ENCODE peak calls at places on chromosomes 16 and 17, in seven cellular contexts. One of them, this sample, is unnamed.

GRCh38 chr16:57616871-57617270 is 11.6 kb upstream of the ADGRG1 start:
- DNase-seq in A549: no peak
- DNase-seq in endothelial cell: no peak
- DNase-seq in pons: no peak
- DNase-seq in kidney epithelial cell: no peak
- DNase-seq in KBM-7: no peak
- DNase-seq in psoas muscle: peak
- DNase-seq in this sample: no peak

GRCh38 chr16:31260136-31260931 is 559 bp downstream of the ITGAM start:
- DNase-seq in A549: no peak
- DNase-seq in endothelial cell: no peak
- DNase-seq in pons: no peak
- DNase-seq in kidney epithelial cell: no peak
- DNase-seq in KBM-7: no peak
- DNase-seq in psoas muscle: no peak
- DNase-seq in this sample: no peak

GRCh38 chr16:67216612-67217490 is 10.1 kb upstream of the TMEM208 start:
- DNase-seq in A549: no peak
- DNase-seq in endothelial cell: peak
- DNase-seq in pons: peak
- DNase-seq in kidney epithelial cell: no peak
- DNase-seq in KBM-7: peak
- DNase-seq in psoas muscle: no peak
- DNase-seq in this sample: peak

GRCh38 chr17:17090642-17091103 is 48.4 kb downstream of the MPRIP start:
- DNase-seq in A549: no peak
- DNase-seq in endothelial cell: no peak
- DNase-seq in pons: no peak
- DNase-seq in kidney epithelial cell: no peak
- DNase-seq in KBM-7: no peak
- DNase-seq in psoas muscle: no peak
- DNase-seq in this sample: no peak

GRCh38 chr17:68334393-68334792 is 43.1 kb downstream of the ARSG start:
- DNase-seq in A549: no peak
- DNase-seq in endothelial cell: no peak
- DNase-seq in pons: no peak
- DNase-seq in kidney epithelial cell: no peak
- DNase-seq in KBM-7: no peak
- DNase-seq in psoas muscle: no peak
- DNase-seq in this sample: no peak

GRCh38 chr17:82400830-82401229 is 17.3 kb upstream of the HEXD start:
- DNase-seq in A549: no peak
- DNase-seq in endothelial cell: no peak
- DNase-seq in pons: peak
- DNase-seq in kidney epithelial cell: no peak
- DNase-seq in KBM-7: peak
- DNase-seq in psoas muscle: no peak
- DNase-seq in this sample: peak

GRCh38 chr17:3982113-3982512 is 17.9 kb upstream of the ATP2A3 start:
- DNase-seq in A549: no peak
- DNase-seq in endothelial cell: no peak
- DNase-seq in pons: no peak
- DNase-seq in kidney epithelial cell: no peak
- DNase-seq in KBM-7: no peak
- DNase-seq in psoas muscle: peak
- DNase-seq in this sample: no peak

GRCh38 chr17:58577696-58578095 is 63.3 kb upstream of the MTMR4 start:
- DNase-seq in A549: peak
- DNase-seq in endothelial cell: peak
- DNase-seq in pons: peak
- DNase-seq in kidney epithelial cell: no peak
- DNase-seq in KBM-7: peak
- DNase-seq in psoas muscle: peak
- DNase-seq in this sample: peak

GRCh38 chr16:79379083-79379482 is 221.5 kb downstream of the MAF start:
- DNase-seq in A549: no peak
- DNase-seq in endothelial cell: no peak
- DNase-seq in pons: no peak
- DNase-seq in kidney epithelial cell: no peak
- DNase-seq in KBM-7: no peak
- DNase-seq in psoas muscle: no peak
- DNase-seq in this sample: no peak

GRCh38 chr17:82927661-82928601 is 88.1 kb upstream of the ZNF750 start:
- DNase-seq in A549: no peak
- DNase-seq in endothelial cell: no peak
- DNase-seq in pons: no peak
- DNase-seq in kidney epithelial cell: no peak
- DNase-seq in KBM-7: no peak
- DNase-seq in psoas muscle: peak
- DNase-seq in this sample: peak

GRCh38 chr16:54654429-54654828 is 276.2 kb upstream of the IRX5 start:
- DNase-seq in A549: no peak
- DNase-seq in endothelial cell: no peak
- DNase-seq in pons: peak
- DNase-seq in kidney epithelial cell: no peak
- DNase-seq in KBM-7: peak
- DNase-seq in psoas muscle: no peak
- DNase-seq in this sample: no peak

GRCh38 chr17:62070900-62071299 is 5.8 kb upstream of the MED13 start:
- DNase-seq in A549: no peak
- DNase-seq in endothelial cell: no peak
- DNase-seq in pons: no peak
- DNase-seq in kidney epithelial cell: no peak
- DNase-seq in KBM-7: no peak
- DNase-seq in psoas muscle: no peak
- DNase-seq in this sample: no peak

GRCh38 chr17:9350083-9350482 is 225.5 kb downstream of the STX8 start:
- DNase-seq in A549: peak
- DNase-seq in endothelial cell: no peak
- DNase-seq in pons: no peak
- DNase-seq in kidney epithelial cell: peak
- DNase-seq in KBM-7: no peak
- DNase-seq in psoas muscle: no peak
- DNase-seq in this sample: no peak

GRCh38 chr16:29899516-29900101 is at the start of gene SEZ6L2:
- DNase-seq in A549: peak
- DNase-seq in endothelial cell: peak
- DNase-seq in pons: peak
- DNase-seq in kidney epithelial cell: peak
- DNase-seq in KBM-7: peak
- DNase-seq in psoas muscle: peak
- DNase-seq in this sample: peak

GRCh38 chr17:71472809-71473789 is 647.7 kb upstream of the SOX9 start:
- DNase-seq in A549: peak
- DNase-seq in endothelial cell: peak
- DNase-seq in pons: peak
- DNase-seq in kidney epithelial cell: peak
- DNase-seq in KBM-7: peak
- DNase-seq in psoas muscle: no peak
- DNase-seq in this sample: no peak

GRCh38 chr16:83653785-83654184 is 154.0 kb upstream of the HSBP1 start:
- DNase-seq in A549: no peak
- DNase-seq in endothelial cell: no peak
- DNase-seq in pons: no peak
- DNase-seq in kidney epithelial cell: no peak
- DNase-seq in KBM-7: no peak
- DNase-seq in psoas muscle: no peak
- DNase-seq in this sample: no peak

GRCh38 chr16:49462356-49462988 is 88.9 kb downstream of the C16orf78 start:
- DNase-seq in A549: no peak
- DNase-seq in endothelial cell: no peak
- DNase-seq in pons: no peak
- DNase-seq in kidney epithelial cell: no peak
- DNase-seq in KBM-7: no peak
- DNase-seq in psoas muscle: peak
- DNase-seq in this sample: no peak

GRCh38 chr17:31074772-31075538 is 19.8 kb upstream of the NF1 start:
- DNase-seq in A549: peak
- DNase-seq in endothelial cell: no peak
- DNase-seq in pons: no peak
- DNase-seq in kidney epithelial cell: no peak
- DNase-seq in KBM-7: no peak
- DNase-seq in psoas muscle: no peak
- DNase-seq in this sample: no peak

GRCh38 chr17:10217916-10218315 is 19.5 kb upstream of the GAS7 start:
- DNase-seq in A549: no peak
- DNase-seq in endothelial cell: no peak
- DNase-seq in pons: no peak
- DNase-seq in kidney epithelial cell: no peak
- DNase-seq in KBM-7: no peak
- DNase-seq in psoas muscle: no peak
- DNase-seq in this sample: no peak

GRCh38 chr16:56600398-56600999 is 7.9 kb upstream of the MT2A start:
- DNase-seq in A549: peak
- DNase-seq in endothelial cell: peak
- DNase-seq in pons: peak
- DNase-seq in kidney epithelial cell: no peak
- DNase-seq in KBM-7: peak
- DNase-seq in psoas muscle: peak
- DNase-seq in this sample: no peak

GRCh38 chr16:47047804-47048203 is 74.3 kb upstream of the DNAJA2 start:
- DNase-seq in A549: no peak
- DNase-seq in endothelial cell: no peak
- DNase-seq in pons: no peak
- DNase-seq in kidney epithelial cell: no peak
- DNase-seq in KBM-7: no peak
- DNase-seq in psoas muscle: no peak
- DNase-seq in this sample: no peak

GRCh38 chr16:57475711-57476339 is 10.5 kb downstream of the DOK4 start:
- DNase-seq in A549: peak
- DNase-seq in endothelial cell: peak
- DNase-seq in pons: no peak
- DNase-seq in kidney epithelial cell: no peak
- DNase-seq in KBM-7: peak
- DNase-seq in psoas muscle: peak
- DNase-seq in this sample: no peak

GRCh38 chr16:63922563-63922962 is 1199.3 kb downstream of the CDH11 start:
- DNase-seq in A549: no peak
- DNase-seq in endothelial cell: no peak
- DNase-seq in pons: no peak
- DNase-seq in kidney epithelial cell: no peak
- DNase-seq in KBM-7: no peak
- DNase-seq in psoas muscle: no peak
- DNase-seq in this sample: no peak

GRCh38 chr17:17391575-17392370 is 85.0 kb upstream of the MED9 start:
- DNase-seq in A549: peak
- DNase-seq in endothelial cell: no peak
- DNase-seq in pons: no peak
- DNase-seq in kidney epithelial cell: no peak
- DNase-seq in KBM-7: peak
- DNase-seq in psoas muscle: peak
- DNase-seq in this sample: no peak

GRCh38 chr16:75081179-75081859 is 35.3 kb downstream of the LDHD start:
- DNase-seq in A549: no peak
- DNase-seq in endothelial cell: no peak
- DNase-seq in pons: no peak
- DNase-seq in kidney epithelial cell: no peak
- DNase-seq in KBM-7: no peak
- DNase-seq in psoas muscle: no peak
- DNase-seq in this sample: no peak

GRCh38 chr16:405548-406506 is 4.1 kb downstream of the DECR2 start:
- DNase-seq in A549: no peak
- DNase-seq in endothelial cell: no peak
- DNase-seq in pons: no peak
- DNase-seq in kidney epithelial cell: no peak
- DNase-seq in KBM-7: no peak
- DNase-seq in psoas muscle: no peak
- DNase-seq in this sample: no peak

GRCh38 chr17:72922223-72922622 is 170.3 kb downstream of the SLC39A11 start:
- DNase-seq in A549: no peak
- DNase-seq in endothelial cell: no peak
- DNase-seq in pons: no peak
- DNase-seq in kidney epithelial cell: peak
- DNase-seq in KBM-7: peak
- DNase-seq in psoas muscle: no peak
- DNase-seq in this sample: no peak

GRCh38 chr16:58027341-58028167 is 2.0 kb downstream of the MMP15 start:
- DNase-seq in A549: peak
- DNase-seq in endothelial cell: no peak
- DNase-seq in pons: no peak
- DNase-seq in kidney epithelial cell: no peak
- DNase-seq in KBM-7: no peak
- DNase-seq in psoas muscle: peak
- DNase-seq in this sample: peak

GRCh38 chr17:77594416-77595209 is 363.9 kb upstream of the TNRC6C start:
- DNase-seq in A549: no peak
- DNase-seq in endothelial cell: no peak
- DNase-seq in pons: no peak
- DNase-seq in kidney epithelial cell: no peak
- DNase-seq in KBM-7: no peak
- DNase-seq in psoas muscle: no peak
- DNase-seq in this sample: no peak

GRCh38 chr17:77489898-77490265 is 349.1 kb downstream of the SEC14L1 start:
- DNase-seq in A549: no peak
- DNase-seq in endothelial cell: no peak
- DNase-seq in pons: peak
- DNase-seq in kidney epithelial cell: no peak
- DNase-seq in KBM-7: no peak
- DNase-seq in psoas muscle: peak
- DNase-seq in this sample: peak

GRCh38 chr17:47615766-47616424 is 33.8 kb upstream of the KPNB1 start:
- DNase-seq in A549: peak
- DNase-seq in endothelial cell: no peak
- DNase-seq in pons: peak
- DNase-seq in kidney epithelial cell: no peak
- DNase-seq in KBM-7: peak
- DNase-seq in psoas muscle: no peak
- DNase-seq in this sample: no peak

GRCh38 chr17:75654176-75654575 is 12.8 kb downstream of the RECQL5 start:
- DNase-seq in A549: peak
- DNase-seq in endothelial cell: no peak
- DNase-seq in pons: peak
- DNase-seq in kidney epithelial cell: no peak
- DNase-seq in KBM-7: no peak
- DNase-seq in psoas muscle: no peak
- DNase-seq in this sample: no peak

GRCh38 chr16:69326172-69326873 is 4.1 kb downstream of the PDF start:
- DNase-seq in A549: no peak
- DNase-seq in endothelial cell: no peak
- DNase-seq in pons: no peak
- DNase-seq in kidney epithelial cell: no peak
- DNase-seq in KBM-7: no peak
- DNase-seq in psoas muscle: peak
- DNase-seq in this sample: no peak

GRCh38 chr17:66552381-66552780 is 250.0 kb downstream of the PRKCA start:
- DNase-seq in A549: no peak
- DNase-seq in endothelial cell: no peak
- DNase-seq in pons: no peak
- DNase-seq in kidney epithelial cell: no peak
- DNase-seq in KBM-7: no peak
- DNase-seq in psoas muscle: no peak
- DNase-seq in this sample: no peak

GRCh38 chr17:81365601-81366585 is 29.4 kb upstream of the BAHCC1 start:
- DNase-seq in A549: no peak
- DNase-seq in endothelial cell: no peak
- DNase-seq in pons: no peak
- DNase-seq in kidney epithelial cell: peak
- DNase-seq in KBM-7: peak
- DNase-seq in psoas muscle: no peak
- DNase-seq in this sample: no peak

This sample was measured in left ventricle myocardium inferior.